ENCODE peak calls at places on chromosomes 12 and 14, in four cellular contexts. One of them, this sample, is unnamed.

GRCh38 chr14:51394391-51394790 is 154.3 kb downstream of the TMX1 start:
- DNase-seq in mesendoderm: no peak
- DNase-seq in IMR-90: peak; percentile 70
- DNase-seq in H1: no peak
- DNase-seq in this sample: no peak

GRCh38 chr12:62917939-62918338 is 17.0 kb downstream of the PPM1H start:
- DNase-seq in mesendoderm: no peak
- DNase-seq in IMR-90: peak; percentile 7
- DNase-seq in H1: no peak
- DNase-seq in this sample: no peak

GRCh38 chr12:79725987-79726386 is 35.2 kb upstream of the PAWR start:
- DNase-seq in mesendoderm: no peak
- DNase-seq in IMR-90: peak; percentile 84
- DNase-seq in H1: no peak
- DNase-seq in this sample: no peak

GRCh38 chr12:127083028-127083949 is 1183.7 kb upstream of the TMEM132C start:
- DNase-seq in mesendoderm: peak; percentile 88
- DNase-seq in IMR-90: peak; percentile 65
- DNase-seq in H1: no peak
- DNase-seq in this sample: no peak

GRCh38 chr14:100771121-100771800 is 44.6 kb downstream of the DLK1 start:
- DNase-seq in mesendoderm: peak; percentile 26
- DNase-seq in IMR-90: no peak
- DNase-seq in H1: no peak
- DNase-seq in this sample: no peak

GRCh38 chr12:122306407-122306806 is 40.1 kb upstream of the VPS33A start:
- DNase-seq in mesendoderm: peak; percentile 71
- DNase-seq in IMR-90: no peak
- DNase-seq in H1: peak; percentile 47
- DNase-seq in this sample: peak; percentile 75

GRCh38 chr14:43803076-43803689 is 703.9 kb downstream of the FSCB start:
- DNase-seq in mesendoderm: no peak
- DNase-seq in IMR-90: no peak
- DNase-seq in H1: no peak
- DNase-seq in this sample: no peak

GRCh38 chr14:55126089-55126488 is 3.0 kb upstream of the LGALS3 start:
- DNase-seq in mesendoderm: no peak
- DNase-seq in IMR-90: no peak
- DNase-seq in H1: no peak
- DNase-seq in this sample: no peak

GRCh38 chr12:26271024-26271423 is 75.7 kb downstream of the SSPN start:
- DNase-seq in mesendoderm: peak; percentile 80
- DNase-seq in IMR-90: peak; percentile 50
- DNase-seq in H1: no peak
- DNase-seq in this sample: no peak

GRCh38 chr14:101573289-101573688 is 12.0 kb downstream of the DIO3 start:
- DNase-seq in mesendoderm: no peak
- DNase-seq in IMR-90: no peak
- DNase-seq in H1: no peak
- DNase-seq in this sample: no peak

GRCh38 chr12:119613319-119613936 is 19.9 kb downstream of the TMEM233 start:
- DNase-seq in mesendoderm: no peak
- DNase-seq in IMR-90: peak; percentile 3
- DNase-seq in H1: no peak
- DNase-seq in this sample: no peak

DNA sequence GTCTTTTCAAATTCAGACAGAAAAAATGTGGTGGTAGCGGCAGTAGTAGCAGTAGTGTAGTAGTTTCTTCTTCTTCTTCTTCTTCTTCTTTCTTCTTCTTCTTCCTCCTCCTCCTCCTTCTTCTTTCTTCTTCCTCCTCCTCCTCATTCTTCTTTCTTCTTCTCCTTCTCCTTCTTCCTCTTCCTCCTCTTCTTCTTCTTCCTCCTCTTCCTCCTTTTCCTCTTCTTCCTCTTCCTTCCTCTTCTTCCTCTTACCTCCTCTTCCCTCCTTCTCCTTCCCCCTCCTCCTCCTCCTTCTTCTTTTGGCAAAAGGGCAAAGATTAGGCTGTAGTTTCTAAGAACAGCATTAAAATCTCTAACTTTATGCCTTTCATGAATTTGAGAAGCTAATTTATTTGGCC is 59.6 kb upstream of the INSM2 start:
- DNase-seq in mesendoderm: no peak
- DNase-seq in IMR-90: no peak
- DNase-seq in H1: no peak
- DNase-seq in this sample: no peak
- H3K56ac ChIP-seq in mesendoderm: no peak overlapping the region
- H3K56ac ChIP-seq in IMR-90: no peak overlapping the region
- H3K56ac ChIP-seq in H1: no peak overlapping the region
- H3K56ac ChIP-seq in this sample: no peak overlapping the region

DNA sequence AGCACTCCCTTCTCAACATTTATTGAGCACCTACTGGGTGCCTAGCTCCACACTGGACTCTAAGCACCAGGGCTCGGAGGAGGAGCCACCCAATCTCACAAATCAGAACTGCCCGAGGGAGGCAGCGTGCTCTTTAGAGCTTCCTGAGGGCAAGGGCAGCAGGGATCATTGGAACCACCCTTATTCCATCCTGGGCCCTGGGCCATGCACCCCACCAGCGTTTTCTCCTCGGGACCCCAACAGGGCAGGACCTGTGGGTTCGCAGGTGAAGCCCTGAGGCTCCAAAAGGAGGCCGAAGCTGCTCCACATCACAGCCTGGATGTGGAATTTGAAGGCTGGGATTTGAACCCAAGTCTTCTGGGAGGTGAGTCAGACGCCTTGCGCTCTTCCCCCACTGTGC is 15.4 kb downstream of the TMEM119 start:
- DNase-seq in mesendoderm: no peak
- DNase-seq in IMR-90: no peak
- DNase-seq in H1: no peak
- DNase-seq in this sample: no peak
- H4K5ac ChIP-seq in mesendoderm: no peak overlapping the region
- H4K5ac ChIP-seq in IMR-90: no peak overlapping the region
- H4K5ac ChIP-seq in H1: no peak overlapping the region
- H4K5ac ChIP-seq in this sample: no peak overlapping the region

DNA sequence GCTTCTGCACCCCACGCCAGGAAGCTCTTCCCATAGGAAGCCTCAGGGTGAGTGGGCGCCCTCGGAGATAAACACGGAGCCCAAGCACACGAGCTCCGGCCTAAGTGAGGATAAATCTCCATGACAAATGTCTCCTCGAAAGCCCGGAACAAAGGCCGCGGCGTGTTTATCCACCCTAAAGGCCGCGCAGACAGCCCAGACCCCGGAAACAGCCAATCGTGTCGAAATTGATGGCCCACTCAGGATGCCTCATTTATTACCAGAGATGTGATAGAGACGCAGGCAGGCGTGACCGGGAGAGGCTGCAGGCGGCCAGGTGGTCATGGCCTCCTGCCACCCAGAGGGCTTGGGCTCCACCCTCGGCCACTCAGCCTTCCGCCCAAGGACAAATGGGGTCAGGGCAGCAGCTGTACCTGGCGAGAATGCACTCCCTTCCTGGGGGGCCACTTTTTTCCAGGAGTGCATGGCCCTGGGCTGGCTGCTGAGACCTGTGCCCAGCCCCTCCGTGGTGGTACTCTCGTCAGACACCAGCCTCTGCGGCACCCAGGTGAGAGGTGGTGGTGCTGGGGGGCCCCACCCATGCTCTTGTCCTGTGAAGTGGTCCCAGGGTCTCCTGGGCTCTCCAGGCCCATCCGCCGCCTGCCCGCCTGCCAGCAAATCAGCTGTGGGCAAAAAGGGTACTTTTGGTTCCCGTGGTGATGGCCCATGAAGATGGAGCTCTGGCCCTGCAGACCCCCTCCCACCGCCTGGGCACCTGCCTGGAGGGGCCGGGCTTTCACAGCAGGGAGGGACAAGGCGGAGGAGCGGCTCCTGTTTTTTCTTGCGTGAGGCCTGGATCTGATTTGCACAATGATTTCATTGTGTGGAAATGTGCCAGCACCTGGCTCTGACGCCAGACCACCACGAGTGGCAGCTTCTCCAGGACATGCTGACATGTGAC is 211.5 kb upstream of the C14orf180 start:
- DNase-seq in mesendoderm: no peak
- DNase-seq in IMR-90: no peak
- DNase-seq in H1: no peak
- DNase-seq in this sample: no peak
- H3K56ac ChIP-seq in mesendoderm: no peak overlapping the region
- H3K56ac ChIP-seq in IMR-90: no peak overlapping the region
- H3K56ac ChIP-seq in H1: no peak overlapping the region
- H3K56ac ChIP-seq in this sample: no peak overlapping the region

GRCh38 chr12:69714542-69714941 is 15.4 kb upstream of the BEST3 start:
- DNase-seq in mesendoderm: no peak
- DNase-seq in IMR-90: no peak
- DNase-seq in H1: no peak
- DNase-seq in this sample: no peak

GRCh38 chr12:69708649-69709048 is 9.5 kb upstream of the BEST3 start:
- DNase-seq in mesendoderm: no peak
- DNase-seq in IMR-90: no peak
- DNase-seq in H1: no peak
- DNase-seq in this sample: no peak

GRCh38 chr12:69712826-69713225 is 13.7 kb upstream of the BEST3 start:
- DNase-seq in mesendoderm: no peak
- DNase-seq in IMR-90: no peak
- DNase-seq in H1: no peak
- DNase-seq in this sample: no peak
- H4K5ac ChIP-seq in mesendoderm: no peak overlapping the region
- H4K5ac ChIP-seq in IMR-90: no peak overlapping the region
- H4K5ac ChIP-seq in H1: no peak overlapping the region
- H4K5ac ChIP-seq in this sample: no peak overlapping the region

GRCh38 chr12:3165311-3165931 is 88.2 kb downstream of the TSPAN9 start:
- DNase-seq in mesendoderm: no peak
- DNase-seq in IMR-90: no peak
- DNase-seq in H1: no peak
- DNase-seq in this sample: no peak

GRCh38 chr12:3161861-3162260 is 84.7 kb downstream of the TSPAN9 start:
- DNase-seq in mesendoderm: peak; percentile 88
- DNase-seq in IMR-90: no peak
- DNase-seq in H1: no peak
- DNase-seq in this sample: no peak

GRCh38 chr12:3168223-3168770 is 91.1 kb downstream of the TSPAN9 start:
- DNase-seq in mesendoderm: no peak
- DNase-seq in IMR-90: no peak
- DNase-seq in H1: no peak
- DNase-seq in this sample: no peak

GRCh38 chr12:3167636-3168035 is 90.5 kb downstream of the TSPAN9 start:
- DNase-seq in mesendoderm: no peak
- DNase-seq in IMR-90: no peak
- DNase-seq in H1: no peak
- DNase-seq in this sample: no peak

DNA sequence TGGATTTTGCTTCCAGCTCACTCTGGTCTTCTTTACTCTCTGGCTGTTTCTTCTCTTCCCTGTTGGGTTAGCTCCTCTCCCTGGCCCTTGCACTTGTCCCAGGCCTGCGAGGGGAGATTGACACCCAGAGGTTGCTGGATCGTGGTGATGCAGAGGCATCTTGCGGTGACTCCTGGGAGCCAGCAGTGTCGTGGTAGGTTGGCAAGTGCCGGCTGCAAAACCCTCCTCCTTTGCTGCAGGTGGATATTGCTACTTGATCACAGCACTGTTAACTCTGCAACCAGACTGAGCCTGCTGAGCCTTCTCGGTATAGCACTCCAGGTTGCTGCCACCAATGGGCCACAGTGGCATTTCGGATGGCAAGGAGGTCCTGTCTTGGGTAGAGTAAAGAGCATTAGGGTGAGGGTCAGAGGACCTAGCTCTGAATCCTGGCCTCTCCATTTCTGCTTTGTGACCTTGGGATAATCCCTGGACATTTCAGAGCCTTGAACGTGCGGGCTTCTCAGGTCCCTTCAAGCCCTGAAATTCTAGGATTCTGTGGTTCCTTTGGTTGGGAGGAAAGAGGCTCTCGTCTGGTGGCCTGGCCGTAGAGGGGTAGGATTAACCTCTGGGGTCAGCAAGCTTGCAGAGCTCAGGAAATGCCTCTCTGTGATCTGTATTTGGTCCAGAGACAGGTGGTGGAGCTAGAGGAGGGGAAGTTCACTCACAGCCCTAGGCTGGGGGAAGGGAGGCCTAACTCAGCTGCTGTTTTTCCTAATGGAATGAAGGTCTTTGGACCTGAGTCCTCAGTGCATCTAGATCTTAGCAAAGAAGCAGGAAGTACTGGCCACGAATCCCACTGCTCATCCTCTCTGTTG is 87.5 kb downstream of the TSPAN9 start:
- DNase-seq in mesendoderm: no peak
- DNase-seq in IMR-90: peak; percentile 43
- DNase-seq in H1: no peak
- DNase-seq in this sample: no peak
- H3K56ac ChIP-seq in mesendoderm: no peak overlapping the region
- H3K56ac ChIP-seq in IMR-90: no peak overlapping the region
- H3K56ac ChIP-seq in H1: no peak overlapping the region
- H3K56ac ChIP-seq in this sample: no peak overlapping the region

DNA sequence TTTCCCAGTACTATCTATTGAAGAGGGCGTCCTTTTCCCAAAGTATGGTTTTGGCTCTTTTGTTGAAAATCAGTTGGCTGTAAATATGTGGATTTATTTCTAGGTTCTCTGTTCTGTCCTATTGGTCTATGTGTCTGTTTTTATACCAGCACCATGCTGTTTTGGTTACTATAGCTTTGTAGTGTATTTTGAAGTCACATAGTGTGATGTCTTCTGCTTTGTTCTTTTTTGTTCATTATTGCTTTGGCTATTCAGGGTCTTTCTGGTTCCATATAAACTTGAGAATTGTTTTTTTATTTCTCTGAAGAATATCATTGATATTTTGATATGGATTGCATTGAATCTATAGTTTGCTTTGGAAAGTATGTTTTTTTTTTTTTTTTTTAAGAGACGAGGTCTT is 67.4 kb downstream of the ERC1 start:
- DNase-seq in mesendoderm: no peak
- DNase-seq in IMR-90: no peak
- DNase-seq in H1: no peak
- DNase-seq in this sample: no peak
- H4K5ac ChIP-seq in mesendoderm: no peak overlapping the region
- H4K5ac ChIP-seq in IMR-90: no peak overlapping the region
- H4K5ac ChIP-seq in H1: no peak overlapping the region
- H4K5ac ChIP-seq in this sample: no peak overlapping the region

GRCh38 chr14:72663076-72663487 is 230.8 kb downstream of the DPF3 start:
- DNase-seq in mesendoderm: no peak
- DNase-seq in IMR-90: peak; percentile 41
- DNase-seq in H1: no peak
- DNase-seq in this sample: no peak
- H3K56ac ChIP-seq in mesendoderm: no peak overlapping the region
- H3K56ac ChIP-seq in IMR-90: no peak overlapping the region
- H3K56ac ChIP-seq in H1: no peak overlapping the region
- H3K56ac ChIP-seq in this sample: no peak overlapping the region

GRCh38 chr14:61517861-61518802 is 177.2 kb upstream of the HIF1A start:
- DNase-seq in mesendoderm: no peak
- DNase-seq in IMR-90: no peak
- DNase-seq in H1: no peak
- DNase-seq in this sample: no peak
- H4K5ac ChIP-seq in mesendoderm: no peak overlapping the region
- H4K5ac ChIP-seq in IMR-90: peak overlapping the region; percentile 25
- H4K5ac ChIP-seq in H1: no peak overlapping the region
- H4K5ac ChIP-seq in this sample: no peak overlapping the region